ENCODE peak calls at places on chromosomes 12 and 14, in nine cellular contexts. A is activated CD4-positive, alpha-beta T cell treated with anti-CD3 and anti-CD28 coated beads, Interleukin-2, amount 50 U/mL, for 4 hours; Y is endodermal cell; K is GM20000; V is activated T-cell treated with anti-CD3 and anti-CD28 coated beads for 24 hours; X is stimulated activated CD4-positive, alpha-beta T cell treated with anti-CD3 and anti-CD28 coated beads, Interleukin-4, amount 100 ng/mL, for 1 hour; J is stomach; T is NCI-H1105; Q is progenitor cell of endocrine pancreas. P is an unnamed sample.

GRCh38 chr14:36069535-36069900 is 107.0 kb downstream of the PTCSC3 start:
- DNase-seq in A (no peak), Y (peak; percentile 80), K (peak; percentile 54), V (peak; percentile 5), X (peak; percentile 10), J (peak; percentile 32), T (peak; percentile 32), Q (no peak), P (peak; percentile 59)

GRCh38 chr14:74176404-74176788 is 62.9 kb upstream of the VSX2 start:
- DNase-seq in A (no peak), Y (no peak), K (no peak), V (no peak), X (no peak), J (no peak), T (no peak), Q (no peak), P (no peak)

GRCh38 chr12:1846421-1847405 is 26.3 kb downstream of the LRTM2 start:
- DNase-seq in A (no peak), Y (no peak), K (no peak), V (no peak), X (no peak), J (no peak), T (no peak), Q (no peak), P (no peak)

GRCh38 chr14:60346706-60347105 is 97.7 kb downstream of the PPM1A start:
- DNase-seq in A (no peak), Y (no peak), K (no peak), V (no peak), X (no peak), J (no peak), T (peak; percentile 10), Q (no peak), P (no peak)

GRCh38 chr14:96867634-96868033 is 70.5 kb downstream of the VRK1 start:
- DNase-seq in A (no peak), Y (no peak), K (no peak), V (no peak), X (no peak), J (no peak), T (no peak), Q (no peak), P (no peak)

GRCh38 chr12:28313631-28314030 is 123.4 kb downstream of the CCDC91 start:
- DNase-seq in A (no peak), Y (no peak), K (no peak), V (no peak), X (no peak), J (no peak), T (no peak), Q (no peak), P (no peak)

GRCh38 chr14:36633580-36633979 is 28.1 kb upstream of the PAX9 start:
- DNase-seq in A (no peak), Y (no peak), K (no peak), V (no peak), X (no peak), J (no peak), T (no peak), Q (no peak), P (no peak)

GRCh38 chr12:62917066-62917465 is 17.9 kb downstream of the PPM1H start:
- DNase-seq in A (no peak), Y (peak; percentile 39), K (no peak), V (no peak), X (no peak), J (no peak), T (peak; percentile 67), Q (no peak), P (no peak)

GRCh38 chr12:10397311-10397710 is 7.5 kb upstream of the KLRK1 start:
- DNase-seq in A (no peak), Y (no peak), K (no peak), V (no peak), X (no peak), J (no peak), T (no peak), Q (no peak), P (no peak)

GRCh38 chr12:72264548-72265175 is 7.5 kb upstream of the TRHDE start:
- DNase-seq in A (no peak), Y (no peak), K (no peak), V (no peak), X (no peak), J (no peak), T (no peak), Q (no peak), P (no peak)

GRCh38 chr12:76946451-76946850 is 67.6 kb upstream of the CSRP2 start:
- DNase-seq in A (no peak), Y (no peak), K (no peak), V (no peak), X (no peak), J (no peak), T (no peak), Q (no peak), P (no peak)

GRCh38 chr12:121805800-121806555 is 2.2 kb downstream of the SETD1B start:
- DNase-seq in A (no peak), Y (no peak), K (no peak), V (no peak), X (no peak), J (no peak), T (no peak), Q (no peak), P (no peak)

GRCh38 chr12:25130741-25131188 is 64.2 kb downstream of the DNAI7 start:
- DNase-seq in A (no peak), Y (no peak), K (peak; percentile 28), V (no peak), X (no peak), J (no peak), T (peak; percentile 18), Q (no peak), P (peak; percentile 38)

GRCh38 chr12:57250956-57251355 is at the start of gene STAC3:
- DNase-seq in A (no peak), Y (peak; percentile 51), K (no peak), V (no peak), X (no peak), J (no peak), T (no peak), Q (no peak), P (no peak)

GRCh38 chr12:2251485-2252179 is 198.8 kb downstream of the CACNA1C start:
- DNase-seq in A (no peak), Y (no peak), K (no peak), V (no peak), X (no peak), J (no peak), T (peak; percentile 10), Q (no peak), P (no peak)

GRCh38 chr12:93060666-93061413 is 131.7 kb upstream of the EEA1 start:
- DNase-seq in A (no peak), Y (peak; percentile 53), K (peak; percentile 22), V (no peak), X (no peak), J (no peak), T (peak; percentile 29), Q (no peak), P (peak; percentile 28)

GRCh38 chr12:51913071-51914033 is 6.0 kb downstream of the ACVRL1 start:
- DNase-seq in A (no peak), Y (peak; percentile 86), K (no peak), V (no peak), X (no peak), J (no peak), T (no peak), Q (no peak), P (no peak)

GRCh38 chr14:99837822-99838221 is 44.6 kb downstream of the EML1 start:
- DNase-seq in A (no peak), Y (no peak), K (no peak), V (no peak), X (no peak), J (no peak), T (no peak), Q (no peak), P (no peak)

GRCh38 chr14:51715250-51715649 is 63.5 kb downstream of the FRMD6 start:
- DNase-seq in A (no peak), Y (no peak), K (no peak), V (no peak), X (no peak), J (no peak), T (no peak), Q (no peak), P (no peak)

P was measured in GM10248.